ENCODE peak calls at places on chromosomes 2 and 18, in seven cellular contexts. D, A, N, B, P, G and C are unnamed samples.

GRCh38 chr18:50277935-50278334 is 3.4 kb downstream of the MBD1 start:
- DNase-seq in G (no peak), A (no peak), N (no peak), P (no peak), B (no peak), D (no peak), C (no peak)

GRCh38 chr2:52881606-52882005 is 886.0 kb upstream of the CHAC2 start:
- DNase-seq in P (no peak), A (no peak), N (no peak), G (no peak), B (peak; percentile 67), D (no peak), C (peak; percentile 73)

GRCh38 chr2:85134255-85135065 is 1.3 kb downstream of the TCF7L1 start:
- DNase-seq in B (no peak), D (no peak), G (no peak), A (no peak), P (no peak), N (peak; percentile 65), C (no peak)

GRCh38 chr2:101064868-101065549 is 62.9 kb downstream of the RPL31 start:
- DNase-seq in B (peak; percentile 50), G (no peak), D (no peak), N (no peak), P (no peak), A (no peak), C (no peak)

GRCh38 chr18:79580481-79581171 is 99.0 kb upstream of the CTDP1 start:
- DNase-seq in A (no peak), D (no peak), P (no peak), G (no peak), N (no peak), B (no peak), C (no peak)

GRCh38 chr18:50297621-50298442 is 10.3 kb upstream of the CXXC1 start:
- DNase-seq in G (peak; percentile 87), B (no peak), P (no peak), A (peak; percentile 49), N (peak; percentile 94), D (no peak), C (no peak)

GRCh38 chr18:77127769-77128671 is 4.6 kb downstream of the MBP start:
- DNase-seq in G (no peak), N (no peak), A (peak; percentile 37), D (peak; percentile 80), B (peak; percentile 96), P (no peak), C (peak; percentile 88)

GRCh38 chr2:60973705-60974104 is 43.8 kb upstream of the PEX13 start:
- DNase-seq in N (no peak), P (no peak), D (no peak), G (no peak), B (no peak), A (no peak), C (no peak)

GRCh38 chr2:112481528-112482228 is at the start of gene TTL:
- DNase-seq in A (peak; percentile 78), P (no peak), G (peak; percentile 73), B (no peak), N (peak; percentile 67), D (no peak), C (no peak)

GRCh38 chr2:165827921-165828276 is 33.9 kb upstream of the GALNT3 start:
- DNase-seq in P (no peak), N (no peak), A (no peak), G (no peak), B (no peak), D (no peak), C (no peak)

GRCh38 chr18:44954256-44954655 is 273.6 kb downstream of the SETBP1 start:
- DNase-seq in G (no peak), P (no peak), D (no peak), N (no peak), A (no peak), B (no peak), C (no peak)

GRCh38 chr2:134278546-134278945 is 24.7 kb downstream of the MGAT5 start:
- DNase-seq in N (no peak), G (no peak), P (no peak), A (no peak), B (no peak), D (no peak), C (no peak)

GRCh38 chr2:65129276-65129612 is 662 bp downstream of the RAB1A start:
- DNase-seq in A (no peak), P (no peak), G (no peak), N (no peak), B (no peak), D (no peak), C (no peak)

GRCh38 chr2:74552914-74553811 is 579 bp downstream of the LOXL3 start:
- DNase-seq in A (no peak), D (no peak), P (no peak), N (peak; percentile 59), B (no peak), G (peak; percentile 49), C (no peak)
- H3K4me3 ChIP-seq in A (no peak overlapping the region), D (peak overlapping the region; percentile 54), P (peak overlapping the region; percentile 82), N (peak overlapping the region; percentile 93), B (peak overlapping the region; percentile 61), G (peak overlapping the region; percentile 96), C (peak overlapping the region; percentile 93)

DNA sequence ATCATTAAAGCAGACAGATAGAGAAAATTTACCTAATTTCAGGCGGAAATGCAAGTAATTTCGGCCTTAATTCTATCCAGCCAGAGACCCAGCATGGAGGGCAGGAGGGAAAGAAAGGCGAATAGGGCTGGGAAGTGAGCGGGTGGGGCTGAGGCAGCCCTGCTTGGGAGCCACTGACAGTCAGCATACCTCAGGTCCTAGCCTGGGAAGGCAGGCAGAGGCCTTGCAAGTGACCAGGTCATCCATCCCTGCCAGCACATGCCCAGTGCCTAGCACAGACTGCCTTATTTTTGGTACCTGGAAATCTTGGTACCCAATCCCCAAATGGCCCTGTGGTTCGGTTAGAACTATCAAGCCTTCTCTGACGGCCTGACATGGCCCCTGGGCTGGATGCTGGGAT is 1.5 kb downstream of the GDF7 start:
- DNase-seq in B (no peak), G (no peak), D (no peak), P (no peak), N (no peak), A (no peak), C (no peak)
- H3K4me3 ChIP-seq in B (no peak overlapping the region), G (no peak overlapping the region), D (no peak overlapping the region), P (peak overlapping the region; percentile 88), N (no peak overlapping the region), A (no peak overlapping the region), C (no peak overlapping the region)

DNA sequence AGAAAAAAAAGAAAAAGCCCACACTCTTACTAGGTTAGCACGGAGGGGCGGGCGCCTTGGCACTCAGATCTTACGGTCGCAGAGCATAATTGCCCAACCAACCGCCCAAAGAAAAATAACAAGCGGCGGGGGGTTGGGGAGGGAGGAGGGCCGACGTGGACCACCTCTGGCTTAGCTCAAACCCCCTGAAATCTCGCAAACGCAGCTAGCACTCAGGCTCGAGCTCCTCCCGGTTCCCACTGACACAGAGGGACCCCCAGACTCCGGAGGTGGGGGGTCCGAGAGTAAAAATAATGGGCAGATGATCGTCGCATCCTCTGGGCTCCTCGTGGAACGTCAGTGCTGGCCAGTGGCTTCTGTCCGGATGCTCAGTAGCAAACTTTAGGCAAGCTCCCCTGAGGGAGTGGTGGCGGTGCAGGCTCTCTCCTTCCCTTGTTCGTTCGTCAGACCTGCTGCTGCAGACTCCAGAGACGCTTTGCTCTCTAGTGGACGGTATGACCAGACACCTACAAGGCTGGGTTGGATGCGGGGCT is 12.0 kb downstream of the CATIP start:
- DNase-seq in B (no peak), D (no peak), N (peak; percentile 72), G (no peak), P (no peak), A (no peak), C (no peak)
- H3K4me3 ChIP-seq in B (no peak overlapping the region), D (no peak overlapping the region), N (peak overlapping the region; percentile 85), G (no peak overlapping the region), P (peak overlapping the region; percentile 80), A (no peak overlapping the region), C (no peak overlapping the region)

GRCh38 chr2:206255003-206255402 is 19.5 kb upstream of the ZDBF2 start:
- DNase-seq in A (no peak), G (no peak), P (no peak), B (no peak), D (no peak), N (peak; percentile 79), C (no peak)

GRCh38 chr2:206259615-206260426 is 14.6 kb upstream of the ZDBF2 start:
- DNase-seq in G (no peak), B (no peak), D (no peak), A (no peak), N (no peak), P (no peak), C (no peak)

GRCh38 chr2:206257861-206258260 is 16.6 kb upstream of the ZDBF2 start:
- DNase-seq in P (no peak), D (no peak), B (no peak), G (no peak), A (no peak), N (no peak), C (no peak)

GRCh38 chr2:206257345-206257744 is 17.1 kb upstream of the ZDBF2 start:
- DNase-seq in N (no peak), A (no peak), B (no peak), P (no peak), D (no peak), G (no peak), C (no peak)

GRCh38 chr2:206256711-206257110 is 17.8 kb upstream of the ZDBF2 start:
- DNase-seq in A (no peak), B (no peak), D (no peak), P (no peak), G (no peak), N (no peak), C (no peak)
- H3K4me3 ChIP-seq in A (no peak overlapping the region), B (no peak overlapping the region), D (no peak overlapping the region), P (no peak overlapping the region), G (no peak overlapping the region), N (no peak overlapping the region), C (no peak overlapping the region)

DNA sequence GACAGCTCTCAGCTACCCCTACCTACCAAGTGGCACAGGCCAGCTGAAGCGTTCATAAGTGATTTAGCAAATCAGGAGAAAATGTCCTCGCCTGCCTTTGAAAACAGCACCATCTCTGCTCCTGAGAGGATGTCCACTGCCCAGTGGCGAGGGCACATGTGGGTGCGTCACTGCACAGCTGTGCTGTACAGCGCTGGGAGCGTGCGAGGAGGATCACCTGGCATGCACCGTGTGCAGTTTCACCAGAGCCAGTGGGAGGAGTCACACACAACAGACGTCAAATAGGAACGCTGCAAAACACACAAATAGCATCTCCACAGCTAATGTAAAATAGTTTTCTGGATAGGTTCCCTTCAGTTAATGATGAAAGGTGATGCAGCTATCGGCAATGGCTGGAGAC is 154.1 kb downstream of the HDAC4 start:
- DNase-seq in A (no peak), G (peak; percentile 18), N (no peak), P (no peak), B (no peak), D (no peak), C (no peak)
- H3K4me3 ChIP-seq in A (no peak overlapping the region), G (no peak overlapping the region), N (no peak overlapping the region), P (no peak overlapping the region), B (no peak overlapping the region), D (no peak overlapping the region), C (no peak overlapping the region)

DNA sequence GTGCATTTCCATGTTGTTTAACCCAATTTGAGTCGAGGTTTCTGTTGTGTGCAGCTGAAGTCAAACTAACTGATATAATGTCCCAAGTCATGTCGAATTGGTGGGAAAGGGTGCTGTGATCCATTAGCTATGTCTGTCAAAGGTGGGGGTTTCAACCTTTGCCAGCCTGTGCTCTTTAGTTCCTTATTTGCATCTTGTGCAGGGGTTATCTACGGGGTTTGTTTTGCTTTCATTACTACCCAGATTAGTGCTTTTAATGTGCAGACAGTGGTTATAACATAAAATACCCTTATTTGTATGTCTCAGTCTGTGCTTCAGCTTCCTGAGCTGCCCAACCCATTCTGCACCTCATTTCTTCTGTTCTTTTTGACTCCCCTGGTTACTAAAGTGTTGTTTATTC is 271.9 kb upstream of the CXCR4 start:
- DNase-seq in N (no peak), P (no peak), B (no peak), D (no peak), A (no peak), G (no peak), C (no peak)
- H3K4me3 ChIP-seq in N (no peak overlapping the region), P (no peak overlapping the region), B (no peak overlapping the region), D (no peak overlapping the region), A (no peak overlapping the region), G (no peak overlapping the region), C (no peak overlapping the region)